ENCODE peak calls at places on chromosomes 16 and 17, in six cellular contexts. L, S, Q, O, I and J are unnamed samples.

GRCh38 chr17:62094175-62094574 is 29.1 kb upstream of the MED13 start:
- DNase-seq in S (no peak), L (no peak), I (no peak), O (peak), Q (peak), J (no peak)

GRCh38 chr16:86774931-86775330 is 196.6 kb downstream of the FOXL1 start:
- DNase-seq in I (no peak), L (no peak), S (no peak), Q (no peak), O (no peak), J (no peak)

GRCh38 chr16:70770968-70771552 is 29.9 kb downstream of the VAC14 start:
- DNase-seq in I (no peak), S (peak), Q (peak), L (peak), O (peak), J (peak)

GRCh38 chr17:8155341-8156173 is 3.4 kb upstream of the PER1 start:
- DNase-seq in Q (no peak), I (no peak), O (no peak), S (no peak), L (no peak), J (no peak)

GRCh38 chr17:42743595-42744282 is 1.1 kb downstream of the EZH1 start:
- DNase-seq in Q (no peak), L (no peak), S (no peak), I (no peak), O (no peak), J (peak)

GRCh38 chr17:73410586-73411329 is 99.0 kb upstream of the CDC42EP4 start:
- DNase-seq in S (peak), I (no peak), L (peak), Q (no peak), O (no peak), J (no peak)

GRCh38 chr17:539766-540165 is 174.9 kb downstream of the VPS53 start:
- DNase-seq in O (no peak), S (no peak), L (no peak), I (no peak), Q (no peak), J (no peak)

GRCh38 chr16:81473066-81473488 is 28.5 kb downstream of the CMIP start:
- DNase-seq in O (no peak), I (no peak), S (no peak), L (no peak), Q (no peak), J (no peak)

GRCh38 chr17:19992803-19993713 is 15.4 kb upstream of the AKAP10 start:
- DNase-seq in Q (peak), I (peak), O (peak), L (peak), S (peak), J (peak)

GRCh38 chr17:78995022-78995760 is 14.4 kb downstream of the CANT1 start:
- DNase-seq in S (no peak), L (no peak), O (no peak), Q (no peak), I (no peak), J (no peak)

GRCh38 chr17:83200746-83201145 is 121.3 kb downstream of the METRNL start:
- DNase-seq in S (no peak), O (no peak), I (no peak), Q (no peak), L (no peak), J (no peak)

GRCh38 chr17:82108999-82109480 is 11.0 kb upstream of the FASN start:
- DNase-seq in L (peak), S (no peak), O (no peak), I (no peak), Q (no peak), J (no peak)

GRCh38 chr17:38338535-38338934 is 5.2 kb downstream of the GPR179 start:
- DNase-seq in S (no peak), L (no peak), Q (no peak), O (no peak), I (no peak), J (no peak)

GRCh38 chr17:1005361-1005946 is 8.5 kb downstream of the TIMM22 start:
- DNase-seq in S (no peak), L (no peak), O (no peak), Q (peak), I (no peak), J (peak)

GRCh38 chr17:56393156-56393555 is 200.3 kb upstream of the NOG start:
- DNase-seq in L (no peak), S (no peak), I (no peak), O (no peak), Q (no peak), J (no peak)

GRCh38 chr16:4323071-4323844 is 7.4 kb downstream of the GLIS2 start:
- DNase-seq in Q (no peak), I (no peak), O (no peak), L (no peak), S (no peak), J (no peak)

GRCh38 chr17:4942760-4943508 is 2.9 kb downstream of the RNF167 start:
- DNase-seq in I (no peak), S (no peak), L (no peak), O (no peak), Q (no peak), J (no peak)

GRCh38 chr17:63369233-63369632 is 76.9 kb downstream of the CYB561 start:
- DNase-seq in L (no peak), Q (peak), O (peak), I (no peak), S (no peak), J (no peak)

GRCh38 chr17:32483451-32484019 is 3.3 kb upstream of the CDK5R1 start:
- DNase-seq in S (peak), I (no peak), L (peak), Q (peak), O (peak), J (peak)

GRCh38 chr16:23378921-23379320 is 74.1 kb downstream of the COG7 start:
- DNase-seq in L (no peak), I (no peak), O (no peak), Q (no peak), S (no peak), J (no peak)

GRCh38 chr17:47239663-47240374 is 13.8 kb upstream of the ITGB3 start:
- DNase-seq in Q (peak), I (no peak), L (no peak), S (no peak), O (peak), J (no peak)

GRCh38 chr17:5422505-5422904 is 2.5 kb downstream of the RPAIN start:
- DNase-seq in Q (peak), L (no peak), S (no peak), O (peak), I (no peak), J (no peak)

GRCh38 chr16:27776556-27776955 is 226.6 kb downstream of the KATNIP start:
- DNase-seq in L (no peak), O (no peak), I (no peak), Q (no peak), S (no peak), J (no peak)

GRCh38 chr17:39404542-39405378 is 3.3 kb upstream of the FBXL20 start:
- DNase-seq in Q (peak), L (no peak), I (no peak), O (peak), S (no peak), J (no peak)

DNA sequence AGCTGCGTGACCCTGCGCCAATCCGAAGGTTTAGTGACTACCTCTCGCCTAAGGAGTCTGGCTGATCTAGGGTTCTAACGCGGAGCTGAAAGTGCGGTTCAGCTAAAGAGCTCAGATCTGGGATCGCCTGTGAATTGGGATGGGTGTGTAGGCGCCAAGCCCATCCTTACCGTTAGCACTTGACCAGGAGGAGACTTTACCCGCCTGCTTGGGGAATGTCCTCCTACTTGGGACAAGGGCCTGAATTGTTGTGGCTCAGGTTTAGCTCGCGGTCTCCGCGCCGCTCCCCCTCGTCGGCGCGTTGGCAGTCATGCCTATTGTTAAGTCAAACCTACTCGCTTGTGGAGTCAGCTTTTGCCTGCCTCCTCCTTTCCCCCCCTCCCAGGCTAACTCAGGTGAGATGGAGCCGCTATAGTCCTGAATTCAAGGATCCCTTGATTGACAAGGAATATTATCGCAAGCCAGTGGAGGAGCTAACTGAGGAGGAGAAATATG is 480 bp downstream of the MRPS7 start:
- DNase-seq in O (no peak), L (no peak), S (no peak), Q (no peak), I (no peak), J (peak)
- H3K23ac ChIP-seq in O (no peak), L (no peak), S (peak), Q (peak), I (no peak), J (peak)

GRCh38 chr16:67992661-67993206 is 6.5 kb downstream of the DPEP2 start:
- DNase-seq in S (no peak), O (no peak), Q (no peak), L (no peak), I (no peak), J (no peak)
- H4K8ac ChIP-seq in S (peak), O (no peak), Q (no peak), L (no peak), I (peak), J (no peak)

DNA sequence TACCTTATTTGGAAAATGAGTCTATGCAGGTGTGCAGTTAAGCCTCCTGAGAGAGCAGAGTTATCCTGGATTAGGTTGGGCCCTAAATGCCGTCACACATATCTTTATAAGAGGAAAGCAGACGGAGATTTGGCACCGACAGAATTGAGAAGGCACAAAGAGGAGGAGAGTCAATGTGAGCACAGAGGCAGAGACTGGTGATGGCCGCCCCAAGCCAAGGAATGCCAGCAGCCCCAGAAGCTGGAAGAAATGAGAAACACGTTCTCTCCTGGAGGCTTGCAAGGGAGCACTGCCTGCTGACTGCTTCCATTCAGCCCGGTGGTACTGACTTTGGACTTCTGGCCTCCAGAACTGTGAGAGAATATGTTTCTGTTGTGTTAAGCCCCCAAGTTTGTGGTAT is 3.2 kb downstream of the SLC46A1 start:
- DNase-seq in I (no peak), Q (no peak), S (no peak), O (no peak), L (no peak), J (no peak)
- H2BK15ac ChIP-seq in I (no peak), Q (no peak), S (no peak), O (no peak), L (no peak), J (no peak)

DNA sequence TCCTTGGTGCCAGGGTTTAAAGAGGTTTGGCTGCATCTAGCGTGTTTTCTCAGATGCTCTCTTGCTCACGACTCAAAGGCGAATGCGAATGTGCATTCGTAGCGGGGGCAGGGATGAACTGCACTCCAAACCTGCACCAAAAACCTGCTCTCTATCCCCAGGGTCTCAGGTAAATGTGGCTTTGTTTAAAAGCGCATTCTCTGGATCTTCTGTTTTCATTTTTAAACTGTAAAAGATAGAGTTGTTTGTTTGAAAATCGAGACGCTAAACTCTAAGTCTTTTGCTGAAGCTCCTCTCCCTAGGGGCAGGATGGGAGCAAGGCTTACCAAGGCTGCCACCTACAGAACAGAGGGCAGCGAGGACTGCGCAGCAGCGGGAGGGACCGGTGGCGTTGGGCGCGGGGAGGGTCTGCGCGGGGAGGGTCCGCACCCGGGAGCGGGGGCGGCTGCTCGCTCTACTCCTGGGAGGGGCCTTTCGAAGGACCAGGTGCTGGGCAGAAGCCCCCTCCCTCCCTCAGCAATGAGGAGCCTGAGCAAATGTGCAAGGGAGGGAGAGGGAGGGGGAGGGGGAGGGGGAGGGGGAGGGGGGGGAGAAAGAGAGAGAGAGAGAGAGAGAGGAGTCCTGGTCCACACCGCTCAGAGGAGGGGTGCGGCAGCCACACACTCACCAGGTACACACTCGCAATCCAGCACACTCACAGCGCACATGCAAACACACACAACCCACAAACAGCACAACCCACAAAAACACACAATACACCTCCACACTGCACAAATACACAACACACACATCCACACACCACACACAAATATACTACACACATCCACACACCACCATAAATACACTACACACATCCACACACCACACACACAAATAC is 142.8 kb downstream of the GRIN2A start:
- DNase-seq in Q (no peak), O (peak), L (peak), S (peak), I (no peak), J (peak)
- H3K23ac ChIP-seq in Q (no peak), O (no peak), L (no peak), S (no peak), I (no peak), J (no peak)

GRCh38 chr17:17837966-17838962 is 1.5 kb upstream of the SREBF1 start:
- DNase-seq in S (no peak), I (no peak), Q (peak), L (peak), O (peak), J (peak)
- H4K8ac ChIP-seq in S (no peak), I (peak), Q (peak), L (peak), O (peak), J (peak)

GRCh38 chr17:65771704-65772103 is 210.3 kb upstream of the AXIN2 start:
- DNase-seq in L (no peak), Q (no peak), O (no peak), I (no peak), S (no peak), J (no peak)
- H2BK15ac ChIP-seq in L (no peak), Q (no peak), O (no peak), I (no peak), S (no peak), J (no peak)

DNA sequence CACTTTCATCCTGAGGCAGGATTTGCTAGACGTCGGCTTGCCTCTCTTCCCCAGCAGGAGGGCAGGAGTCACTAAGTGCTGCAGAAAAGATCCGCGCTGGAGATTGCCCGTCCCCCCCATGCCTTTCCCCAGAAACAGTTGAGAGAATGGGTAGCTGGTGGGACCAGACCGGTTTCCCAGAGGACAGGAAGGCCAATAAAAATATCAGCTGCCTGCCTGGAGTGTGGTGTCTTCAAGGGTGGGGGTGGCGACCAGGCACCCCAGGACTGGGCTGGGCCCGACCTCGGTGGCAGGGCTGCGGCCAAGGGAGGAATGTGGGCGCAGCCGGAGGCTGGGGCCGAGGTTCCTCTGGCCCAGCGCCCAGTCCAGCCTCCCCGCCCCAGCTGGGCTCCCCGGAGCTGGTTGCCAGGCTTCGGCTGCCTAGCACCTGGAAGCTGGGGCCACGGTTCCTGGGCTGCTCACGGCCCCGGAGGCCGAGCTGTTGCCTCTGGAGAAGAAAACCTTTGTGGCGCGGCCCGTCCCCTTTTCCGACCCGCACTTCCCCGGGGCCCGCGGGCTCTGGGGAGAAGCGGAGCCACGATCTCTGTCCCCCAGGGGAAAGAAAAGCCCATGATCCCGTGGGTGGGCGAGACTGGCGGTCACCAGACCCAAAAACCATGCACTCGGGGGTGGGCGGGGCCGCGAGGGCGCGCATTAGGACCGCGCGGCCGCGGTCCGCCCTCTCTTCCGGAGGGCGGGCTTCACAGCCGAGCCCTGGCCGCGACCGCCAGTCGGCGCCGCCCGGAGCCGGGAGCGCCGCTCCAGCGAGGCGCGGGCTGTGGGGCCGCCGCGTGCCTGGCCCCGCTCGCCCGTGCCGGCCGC is at the start of gene TRAF4:
- DNase-seq in Q (peak), L (peak), I (no peak), O (peak), S (peak), J (peak)
- H3K23ac ChIP-seq in Q (peak), L (no peak), I (no peak), O (no peak), S (peak), J (peak)